ENCODE peak calls at places on chromosomes 3 and 15, in six cellular contexts. One of them, this sample, is unnamed.
A peak's percentile ranks its signal among the peaks of the same experiment; 100 is the strongest.

GRCh38 chr15:63601727-63602185 is 4.6 kb downstream of the FBXL22 start:
- DNase-seq in iPS DF 6.9: no peak
- DNase-seq in breast epithelium: no peak
- DNase-seq in fibroblast of the aortic adventitia: no peak
- DNase-seq in AG10803: no peak
- DNase-seq in endothelial cell of umbilical vein: no peak
- DNase-seq in this sample: no peak

GRCh38 chr3:108235290-108235689 is 13.1 kb upstream of the IFT57 start:
- DNase-seq in AG10803: no peak
- DNase-seq in breast epithelium: no peak
- DNase-seq in endothelial cell of umbilical vein: no peak
- DNase-seq in iPS DF 6.9: no peak
- DNase-seq in fibroblast of the aortic adventitia: no peak
- DNase-seq in this sample: no peak

GRCh38 chr15:73924258-73924921 is 1.9 kb upstream of the LOXL1 start:
- DNase-seq in iPS DF 6.9: no peak
- DNase-seq in fibroblast of the aortic adventitia: peak; percentile 89
- DNase-seq in AG10803: peak; percentile 84
- DNase-seq in breast epithelium: no peak
- DNase-seq in endothelial cell of umbilical vein: peak; percentile 78
- DNase-seq in this sample: peak; percentile 87

GRCh38 chr15:78605680-78606079 is 15.1 kb downstream of the CHRNA3 start:
- DNase-seq in fibroblast of the aortic adventitia: no peak
- DNase-seq in endothelial cell of umbilical vein: no peak
- DNase-seq in breast epithelium: no peak
- DNase-seq in AG10803: no peak
- DNase-seq in iPS DF 6.9: no peak
- DNase-seq in this sample: no peak

GRCh38 chr15:27764339-27764738 is 334.8 kb downstream of the OCA2 start:
- DNase-seq in endothelial cell of umbilical vein: no peak
- DNase-seq in fibroblast of the aortic adventitia: no peak
- DNase-seq in AG10803: no peak
- DNase-seq in breast epithelium: no peak
- DNase-seq in iPS DF 6.9: no peak
- DNase-seq in this sample: no peak

GRCh38 chr3:105957722-105958121 is 88.9 kb upstream of the CBLB start:
- DNase-seq in breast epithelium: no peak
- DNase-seq in endothelial cell of umbilical vein: no peak
- DNase-seq in iPS DF 6.9: no peak
- DNase-seq in fibroblast of the aortic adventitia: peak; percentile 69
- DNase-seq in AG10803: peak; percentile 88
- DNase-seq in this sample: no peak

GRCh38 chr3:128006061-128006470 is 46.2 kb upstream of the SEC61A1 start:
- DNase-seq in breast epithelium: peak; percentile 45
- DNase-seq in AG10803: no peak
- DNase-seq in iPS DF 6.9: no peak
- DNase-seq in endothelial cell of umbilical vein: no peak
- DNase-seq in fibroblast of the aortic adventitia: no peak
- DNase-seq in this sample: no peak

GRCh38 chr3:148796799-148797198 is 30.8 kb upstream of the CPB1 start:
- DNase-seq in fibroblast of the aortic adventitia: no peak
- DNase-seq in breast epithelium: no peak
- DNase-seq in iPS DF 6.9: no peak
- DNase-seq in AG10803: no peak
- DNase-seq in endothelial cell of umbilical vein: no peak
- DNase-seq in this sample: no peak

GRCh38 chr15:80480171-80480811 is 76.1 kb downstream of the ARNT2 start:
- DNase-seq in fibroblast of the aortic adventitia: peak; percentile 96
- DNase-seq in iPS DF 6.9: no peak
- DNase-seq in breast epithelium: no peak
- DNase-seq in AG10803: peak; percentile 77
- DNase-seq in endothelial cell of umbilical vein: no peak
- DNase-seq in this sample: peak; percentile 77

GRCh38 chr15:36432162-36432561 is 147.3 kb upstream of the CDIN1 start:
- DNase-seq in breast epithelium: no peak
- DNase-seq in iPS DF 6.9: no peak
- DNase-seq in AG10803: peak; percentile 61
- DNase-seq in endothelial cell of umbilical vein: no peak
- DNase-seq in fibroblast of the aortic adventitia: no peak
- DNase-seq in this sample: no peak

GRCh38 chr15:98799461-98799971 is 151.2 kb downstream of the IGF1R start:
- DNase-seq in fibroblast of the aortic adventitia: peak; percentile 27
- DNase-seq in endothelial cell of umbilical vein: peak; percentile 21
- DNase-seq in breast epithelium: no peak
- DNase-seq in iPS DF 6.9: no peak
- DNase-seq in AG10803: peak; percentile 43
- DNase-seq in this sample: no peak

GRCh38 chr3:46242120-46242519 is at the start of gene CCR3:
- DNase-seq in breast epithelium: no peak
- DNase-seq in AG10803: no peak
- DNase-seq in iPS DF 6.9: no peak
- DNase-seq in endothelial cell of umbilical vein: no peak
- DNase-seq in fibroblast of the aortic adventitia: no peak
- DNase-seq in this sample: no peak

GRCh38 chr3:175001091-175001490 is 142.0 kb downstream of the NAALADL2 start:
- DNase-seq in endothelial cell of umbilical vein: no peak
- DNase-seq in breast epithelium: no peak
- DNase-seq in fibroblast of the aortic adventitia: no peak
- DNase-seq in iPS DF 6.9: no peak
- DNase-seq in AG10803: peak; percentile 11
- DNase-seq in this sample: no peak

GRCh38 chr3:187027531-187027936 is 97.2 kb downstream of the ST6GAL1 start:
- DNase-seq in fibroblast of the aortic adventitia: no peak
- DNase-seq in endothelial cell of umbilical vein: no peak
- DNase-seq in iPS DF 6.9: no peak
- DNase-seq in breast epithelium: no peak
- DNase-seq in AG10803: no peak
- DNase-seq in this sample: no peak

GRCh38 chr3:185405243-185405642 is 42.3 kb downstream of the MAP3K13 start:
- DNase-seq in AG10803: no peak
- DNase-seq in fibroblast of the aortic adventitia: no peak
- DNase-seq in breast epithelium: no peak
- DNase-seq in iPS DF 6.9: no peak
- DNase-seq in endothelial cell of umbilical vein: no peak
- DNase-seq in this sample: no peak

GRCh38 chr3:128420289-128420688 is 46.4 kb downstream of the DNAJB8 start:
- DNase-seq in endothelial cell of umbilical vein: no peak
- DNase-seq in AG10803: no peak
- DNase-seq in breast epithelium: no peak
- DNase-seq in fibroblast of the aortic adventitia: no peak
- DNase-seq in iPS DF 6.9: no peak
- DNase-seq in this sample: no peak

GRCh38 chr3:142273501-142273900 is 48.1 kb upstream of the GK5 start:
- DNase-seq in AG10803: no peak
- DNase-seq in fibroblast of the aortic adventitia: no peak
- DNase-seq in iPS DF 6.9: no peak
- DNase-seq in endothelial cell of umbilical vein: no peak
- DNase-seq in breast epithelium: no peak
- DNase-seq in this sample: no peak

GRCh38 chr3:97232635-97233034 is 418.2 kb downstream of the EPHA6 start:
- DNase-seq in iPS DF 6.9: no peak
- DNase-seq in endothelial cell of umbilical vein: no peak
- DNase-seq in breast epithelium: peak; percentile 60
- DNase-seq in fibroblast of the aortic adventitia: no peak
- DNase-seq in AG10803: no peak
- DNase-seq in this sample: no peak

GRCh38 chr3:123624302-123624701 is 39.4 kb upstream of the HACD2 start:
- DNase-seq in AG10803: no peak
- DNase-seq in breast epithelium: no peak
- DNase-seq in fibroblast of the aortic adventitia: no peak
- DNase-seq in iPS DF 6.9: no peak
- DNase-seq in endothelial cell of umbilical vein: no peak
- DNase-seq in this sample: no peak

GRCh38 chr3:124851905-124852304 is 35.3 kb downstream of the ITGB5 start:
- DNase-seq in endothelial cell of umbilical vein: no peak
- DNase-seq in iPS DF 6.9: no peak
- DNase-seq in AG10803: no peak
- DNase-seq in fibroblast of the aortic adventitia: no peak
- DNase-seq in breast epithelium: no peak
- DNase-seq in this sample: no peak

GRCh38 chr3:37768107-37768809 is 93.4 kb upstream of the CTDSPL start:
- DNase-seq in breast epithelium: no peak
- DNase-seq in AG10803: no peak
- DNase-seq in fibroblast of the aortic adventitia: no peak
- DNase-seq in iPS DF 6.9: no peak
- DNase-seq in endothelial cell of umbilical vein: peak; percentile 89
- DNase-seq in this sample: no peak

GRCh38 chr3:49104052-49104426 is 518 bp downstream of the QARS1 start:
- DNase-seq in endothelial cell of umbilical vein: no peak
- DNase-seq in breast epithelium: no peak
- DNase-seq in AG10803: no peak
- DNase-seq in fibroblast of the aortic adventitia: no peak
- DNase-seq in iPS DF 6.9: no peak
- DNase-seq in this sample: no peak

GRCh38 chr3:48367201-48367600 is 4.8 kb upstream of the FBXW12 start:
- DNase-seq in breast epithelium: no peak
- DNase-seq in endothelial cell of umbilical vein: no peak
- DNase-seq in AG10803: no peak
- DNase-seq in fibroblast of the aortic adventitia: no peak
- DNase-seq in iPS DF 6.9: no peak
- DNase-seq in this sample: no peak

GRCh38 chr3:26118165-26118564 is 328.3 kb downstream of the OXSM start:
- DNase-seq in breast epithelium: no peak
- DNase-seq in iPS DF 6.9: peak; percentile 31
- DNase-seq in fibroblast of the aortic adventitia: no peak
- DNase-seq in endothelial cell of umbilical vein: no peak
- DNase-seq in AG10803: no peak
- DNase-seq in this sample: no peak

GRCh38 chr15:53962646-53963561 is 15.3 kb upstream of the UNC13C start:
- DNase-seq in iPS DF 6.9: no peak
- DNase-seq in fibroblast of the aortic adventitia: peak; percentile 18
- DNase-seq in AG10803: no peak
- DNase-seq in endothelial cell of umbilical vein: peak; percentile 10
- DNase-seq in breast epithelium: no peak
- DNase-seq in this sample: peak; percentile 33

GRCh38 chr3:197615430-197615829 is 59.7 kb upstream of the BDH1 start:
- DNase-seq in iPS DF 6.9: no peak
- DNase-seq in AG10803: no peak
- DNase-seq in breast epithelium: no peak
- DNase-seq in endothelial cell of umbilical vein: no peak
- DNase-seq in fibroblast of the aortic adventitia: no peak
- DNase-seq in this sample: no peak

GRCh38 chr15:101115887-101116680 is 135.8 kb downstream of the CHSY1 start:
- DNase-seq in endothelial cell of umbilical vein: no peak
- DNase-seq in breast epithelium: no peak
- DNase-seq in fibroblast of the aortic adventitia: peak; percentile 76
- DNase-seq in iPS DF 6.9: no peak
- DNase-seq in AG10803: peak; percentile 67
- DNase-seq in this sample: peak; percentile 78

GRCh38 chr15:62991698-62992097 is 50.8 kb upstream of the TPM1 start:
- DNase-seq in iPS DF 6.9: no peak
- DNase-seq in endothelial cell of umbilical vein: no peak
- DNase-seq in fibroblast of the aortic adventitia: no peak
- DNase-seq in AG10803: no peak
- DNase-seq in breast epithelium: no peak
- DNase-seq in this sample: no peak

GRCh38 chr3:39126532-39127071 is 19.1 kb downstream of the TTC21A start:
- DNase-seq in endothelial cell of umbilical vein: peak; percentile 73
- DNase-seq in fibroblast of the aortic adventitia: peak; percentile 77
- DNase-seq in breast epithelium: peak; percentile 20
- DNase-seq in AG10803: peak; percentile 61
- DNase-seq in iPS DF 6.9: no peak
- DNase-seq in this sample: no peak

GRCh38 chr3:194339836-194340235 is 11.3 kb downstream of the CPN2 start:
- DNase-seq in breast epithelium: no peak
- DNase-seq in iPS DF 6.9: no peak
- DNase-seq in endothelial cell of umbilical vein: no peak
- DNase-seq in fibroblast of the aortic adventitia: no peak
- DNase-seq in AG10803: no peak
- DNase-seq in this sample: no peak
- H3K4me3 ChIP-seq in breast epithelium: no peak overlapping the region
- H3K4me3 ChIP-seq in iPS DF 6.9: no peak overlapping the region
- H3K4me3 ChIP-seq in endothelial cell of umbilical vein: no peak overlapping the region
- H3K4me3 ChIP-seq in fibroblast of the aortic adventitia: no peak overlapping the region
- H3K4me3 ChIP-seq in AG10803: no peak overlapping the region
- H3K4me3 ChIP-seq in this sample: no peak overlapping the region

GRCh38 chr3:58471025-58471887 is 20.6 kb upstream of the KCTD6 start:
- DNase-seq in endothelial cell of umbilical vein: peak; percentile 49
- DNase-seq in iPS DF 6.9: no peak
- DNase-seq in AG10803: peak; percentile 85
- DNase-seq in fibroblast of the aortic adventitia: peak; percentile 85
- DNase-seq in breast epithelium: no peak
- DNase-seq in this sample: no peak
- H3K4me3 ChIP-seq in endothelial cell of umbilical vein: no peak overlapping the region
- H3K4me3 ChIP-seq in iPS DF 6.9: no peak overlapping the region
- H3K4me3 ChIP-seq in AG10803: no peak overlapping the region
- H3K4me3 ChIP-seq in fibroblast of the aortic adventitia: no peak overlapping the region
- H3K4me3 ChIP-seq in breast epithelium: no peak overlapping the region
- H3K4me3 ChIP-seq in this sample: no peak overlapping the region

DNA sequence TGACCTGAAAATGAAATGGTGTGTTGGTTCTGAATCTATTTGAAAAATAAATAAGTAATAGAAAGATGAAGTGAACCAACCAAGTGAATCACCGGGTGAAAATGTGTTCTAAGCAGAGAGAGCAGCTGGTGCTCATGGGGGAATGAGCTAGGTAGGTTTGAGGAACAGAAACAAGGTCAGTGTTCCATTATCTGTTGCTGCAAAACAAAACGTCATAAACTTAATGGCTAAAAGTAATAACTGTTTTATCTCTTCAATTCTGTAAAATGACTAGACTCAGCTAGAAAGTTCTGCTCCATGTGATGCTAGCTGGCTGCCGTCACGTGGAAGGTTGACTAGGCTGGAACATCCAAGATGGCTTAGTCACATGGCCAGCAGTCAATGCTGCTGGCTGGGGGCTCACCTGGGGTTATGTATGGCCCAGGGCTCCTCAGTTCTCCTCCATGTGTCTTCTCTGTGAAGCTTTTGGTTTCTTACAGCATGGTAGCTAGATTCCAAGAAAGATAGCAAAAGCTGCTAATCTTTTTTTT is 13.3 kb upstream of the SH3BP5 start:
- DNase-seq in endothelial cell of umbilical vein: no peak
- DNase-seq in fibroblast of the aortic adventitia: no peak
- DNase-seq in AG10803: no peak
- DNase-seq in iPS DF 6.9: no peak
- DNase-seq in breast epithelium: no peak
- DNase-seq in this sample: no peak
- H3K4me3 ChIP-seq in endothelial cell of umbilical vein: no peak overlapping the region
- H3K4me3 ChIP-seq in fibroblast of the aortic adventitia: no peak overlapping the region
- H3K4me3 ChIP-seq in AG10803: no peak overlapping the region
- H3K4me3 ChIP-seq in iPS DF 6.9: no peak overlapping the region
- H3K4me3 ChIP-seq in breast epithelium: no peak overlapping the region
- H3K4me3 ChIP-seq in this sample: no peak overlapping the region

GRCh38 chr15:40369474-40369869 is 11.5 kb downstream of the DISP2 start:
- DNase-seq in endothelial cell of umbilical vein: no peak
- DNase-seq in breast epithelium: no peak
- DNase-seq in fibroblast of the aortic adventitia: no peak
- DNase-seq in AG10803: no peak
- DNase-seq in iPS DF 6.9: no peak
- DNase-seq in this sample: peak; percentile 71

GRCh38 chr15:40366204-40367037 is 8.4 kb downstream of the DISP2 start:
- DNase-seq in AG10803: no peak
- DNase-seq in fibroblast of the aortic adventitia: no peak
- DNase-seq in endothelial cell of umbilical vein: no peak
- DNase-seq in iPS DF 6.9: no peak
- DNase-seq in breast epithelium: no peak
- DNase-seq in this sample: no peak

GRCh38 chr15:40367038-40367672 is 9.1 kb downstream of the DISP2 start:
- DNase-seq in iPS DF 6.9: no peak
- DNase-seq in breast epithelium: peak; percentile 73
- DNase-seq in endothelial cell of umbilical vein: no peak
- DNase-seq in AG10803: no peak
- DNase-seq in fibroblast of the aortic adventitia: no peak
- DNase-seq in this sample: peak; percentile 81

GRCh38 chr15:40368701-40369473 is 10.9 kb downstream of the DISP2 start:
- DNase-seq in fibroblast of the aortic adventitia: no peak
- DNase-seq in endothelial cell of umbilical vein: no peak
- DNase-seq in breast epithelium: no peak
- DNase-seq in iPS DF 6.9: no peak
- DNase-seq in AG10803: no peak
- DNase-seq in this sample: peak; percentile 65

GRCh38 chr15:40367673-40368611 is 9.9 kb downstream of the DISP2 start:
- DNase-seq in endothelial cell of umbilical vein: peak; percentile 85
- DNase-seq in fibroblast of the aortic adventitia: peak; percentile 82
- DNase-seq in breast epithelium: peak; percentile 83
- DNase-seq in AG10803: peak; percentile 88
- DNase-seq in iPS DF 6.9: peak; percentile 82
- DNase-seq in this sample: peak; percentile 91
- H3K4me3 ChIP-seq in endothelial cell of umbilical vein: peak overlapping the region; percentile 22
- H3K4me3 ChIP-seq in fibroblast of the aortic adventitia: peak overlapping the region; percentile 47
- H3K4me3 ChIP-seq in breast epithelium: peak overlapping the region; percentile 29
- H3K4me3 ChIP-seq in AG10803: peak overlapping the region; percentile 37
- H3K4me3 ChIP-seq in iPS DF 6.9: peak overlapping the region; percentile 11
- H3K4me3 ChIP-seq in this sample: no peak overlapping the region

This sample was measured in aorta.